ENCODE peak calls at places on chromosome 20, in five cellular contexts. O is memory B cell, L is heart left ventricle, W is NCI-H510A treated with DMSO at 0.1 percent for 48 hours, Z is HS-27A. M is an unnamed sample.

GRCh38 chr20:5557123-5557522 is 193.1 kb upstream of the SHLD1 start:
- DNase-seq in O (peak), L (peak), W (peak), Z (peak), M (peak)

GRCh38 chr20:47397652-47398301 is 41.3 kb upstream of the ZMYND8 start:
- DNase-seq in O (no peak), L (no peak), W (peak), Z (no peak), M (no peak)

GRCh38 chr20:2814076-2814475 is 711 bp upstream of the C20orf141 start:
- DNase-seq in O (no peak), L (no peak), W (no peak), Z (no peak), M (no peak)

GRCh38 chr20:51661609-51662178 is 106.5 kb downstream of the ATP9A start:
- DNase-seq in O (no peak), L (no peak), W (no peak), Z (no peak), M (no peak)

GRCh38 chr20:17890330-17890729 is 78.3 kb downstream of the SNX5 start:
- DNase-seq in O (no peak), L (no peak), W (no peak), Z (no peak), M (no peak)

GRCh38 chr20:57043091-57043490 is 223.3 kb downstream of the BMP7 start:
- DNase-seq in O (no peak), L (no peak), W (no peak), Z (no peak), M (no peak)

GRCh38 chr20:45588800-45589199 is 9.7 kb upstream of the WFDC8 start:
- DNase-seq in O (no peak), L (no peak), W (no peak), Z (no peak), M (no peak)

GRCh38 chr20:54668271-54669053 is 193.1 kb downstream of the DOK5 start:
- DNase-seq in O (peak), L (no peak), W (peak), Z (no peak), M (no peak)

GRCh38 chr20:44918342-44918741 is 8.5 kb downstream of the PABPC1L start:
- DNase-seq in O (no peak), L (no peak), W (no peak), Z (no peak), M (no peak)

GRCh38 chr20:23128461-23129125 is 42.5 kb upstream of the CD93 start:
- DNase-seq in O (no peak), L (no peak), W (no peak), Z (no peak), M (no peak)

GRCh38 chr20:45419188-45420091 is 3.5 kb downstream of the PIGT start:
- DNase-seq in O (peak), L (peak), W (peak), Z (no peak), M (no peak)

GRCh38 chr20:48294196-48294595 is 508.9 kb upstream of the SULF2 start:
- DNase-seq in O (no peak), L (no peak), W (no peak), Z (peak), M (no peak)

GRCh38 chr20:39623584-39624234 is 661.6 kb downstream of the DHX35 start:
- DNase-seq in O (no peak), L (no peak), W (no peak), Z (no peak), M (no peak)

GRCh38 chr20:26169506-26169905 is 472.9 kb upstream of the ZNF337 start:
- DNase-seq in O (no peak), L (no peak), W (no peak), Z (no peak), M (no peak)

GRCh38 chr20:60501048-60501447 is 542.8 kb downstream of the CDH26 start:
- DNase-seq in O (no peak), L (no peak), W (no peak), Z (no peak), M (no peak)

GRCh38 chr20:57429579-57430202 is 38.5 kb downstream of the RBM38 start:
- DNase-seq in O (no peak), L (no peak), W (no peak), Z (no peak), M (no peak)

GRCh38 chr20:50586531-50587232 is 76.5 kb downstream of the PTPN1 start:
- DNase-seq in O (no peak), L (no peak), W (peak), Z (no peak), M (no peak)

GRCh38 chr20:33281550-33282146 is 1.4 kb upstream of the BPIFB1 start:
- DNase-seq in O (no peak), L (no peak), W (no peak), Z (no peak), M (no peak)

GRCh38 chr20:46343358-46344357 is 35.4 kb upstream of the CDH22 start:
- DNase-seq in O (no peak), L (no peak), W (peak), Z (no peak), M (peak)

GRCh38 chr20:25057234-25058050 is 497 bp downstream of the ACSS1 start:
- DNase-seq in O (peak), L (peak), W (peak), Z (peak), M (peak)

GRCh38 chr20:51696304-51697118 is 71.7 kb downstream of the ATP9A start:
- DNase-seq in O (no peak), L (no peak), W (peak), Z (no peak), M (no peak)

GRCh38 chr20:18609741-18610140 is 21.9 kb downstream of the DTD1 start:
- DNase-seq in O (no peak), L (no peak), W (no peak), Z (no peak), M (no peak)

GRCh38 chr20:33433465-33433864 is 10.1 kb downstream of the SNTA1 start:
- DNase-seq in O (no peak), L (peak), W (no peak), Z (no peak), M (peak)

GRCh38 chr20:43911066-43911465 is 3.6 kb upstream of the TOX2 start:
- DNase-seq in O (no peak), L (no peak), W (no peak), Z (peak), M (no peak)

GRCh38 chr20:57025666-57026065 is 240.8 kb downstream of the BMP7 start:
- DNase-seq in O (no peak), L (no peak), W (no peak), Z (no peak), M (no peak)

M was measured in gastrocnemius medialis.